ENCODE peak calls at places on chromosome 14, in ten cellular contexts. One of them, this sample, is unnamed.

GRCh38 chr14:38950676-38951075 is 152.4 kb downstream of the SEC23A start:
- DNase-seq in retinal pigment epithelial cell: no peak
- DNase-seq in BJ: no peak
- DNase-seq in tibial artery: no peak
- DNase-seq in RWPE1: no peak
- DNase-seq in Calu3: no peak
- DNase-seq in GM10248: no peak
- DNase-seq in Peyer's patch: no peak
- DNase-seq in ascending aorta: no peak
- DNase-seq in epithelial cell of esophagus: no peak
- DNase-seq in this sample: no peak

GRCh38 chr14:90491221-90491867 is 94.5 kb downstream of the CALM1 start:
- DNase-seq in retinal pigment epithelial cell: peak; percentile 90
- DNase-seq in BJ: no peak
- DNase-seq in tibial artery: peak; percentile 53
- DNase-seq in RWPE1: no peak
- DNase-seq in Calu3: no peak
- DNase-seq in GM10248: peak; percentile 5
- DNase-seq in Peyer's patch: no peak
- DNase-seq in ascending aorta: peak; percentile 90
- DNase-seq in epithelial cell of esophagus: no peak
- DNase-seq in this sample: no peak

GRCh38 chr14:48536318-48536717 is 860.9 kb upstream of the MDGA2 start:
- DNase-seq in retinal pigment epithelial cell: no peak
- DNase-seq in BJ: no peak
- DNase-seq in tibial artery: no peak
- DNase-seq in RWPE1: no peak
- DNase-seq in Calu3: no peak
- DNase-seq in GM10248: no peak
- DNase-seq in Peyer's patch: no peak
- DNase-seq in ascending aorta: no peak
- DNase-seq in epithelial cell of esophagus: peak; percentile 32
- DNase-seq in this sample: no peak

GRCh38 chr14:62501021-62501750 is 544.1 kb downstream of the KCNH5 start:
- DNase-seq in retinal pigment epithelial cell: no peak
- DNase-seq in BJ: no peak
- DNase-seq in tibial artery: no peak
- DNase-seq in RWPE1: peak; percentile 6
- DNase-seq in Calu3: no peak
- DNase-seq in GM10248: no peak
- DNase-seq in Peyer's patch: no peak
- DNase-seq in ascending aorta: no peak
- DNase-seq in epithelial cell of esophagus: peak; percentile 59
- DNase-seq in this sample: no peak

GRCh38 chr14:51540364-51540763 is 111.3 kb upstream of the FRMD6 start:
- DNase-seq in retinal pigment epithelial cell: no peak
- DNase-seq in BJ: peak; percentile 55
- DNase-seq in tibial artery: no peak
- DNase-seq in RWPE1: no peak
- DNase-seq in Calu3: no peak
- DNase-seq in GM10248: no peak
- DNase-seq in Peyer's patch: no peak
- DNase-seq in ascending aorta: no peak
- DNase-seq in epithelial cell of esophagus: peak; percentile 52
- DNase-seq in this sample: no peak

GRCh38 chr14:82626156-82627055 is 1092.8 kb upstream of the SEL1L start:
- DNase-seq in retinal pigment epithelial cell: no peak
- DNase-seq in BJ: no peak
- DNase-seq in tibial artery: no peak
- DNase-seq in RWPE1: no peak
- DNase-seq in Calu3: no peak
- DNase-seq in GM10248: no peak
- DNase-seq in Peyer's patch: no peak
- DNase-seq in ascending aorta: no peak
- DNase-seq in epithelial cell of esophagus: no peak
- DNase-seq in this sample: no peak

GRCh38 chr14:62692490-62693106 is 352.7 kb downstream of the KCNH5 start:
- DNase-seq in retinal pigment epithelial cell: no peak
- DNase-seq in BJ: no peak
- DNase-seq in tibial artery: no peak
- DNase-seq in RWPE1: no peak
- DNase-seq in Calu3: no peak
- DNase-seq in GM10248: no peak
- DNase-seq in Peyer's patch: no peak
- DNase-seq in ascending aorta: no peak
- DNase-seq in epithelial cell of esophagus: peak; percentile 6
- DNase-seq in this sample: no peak

GRCh38 chr14:38207830-38208815 is at the start of gene SSTR1:
- DNase-seq in retinal pigment epithelial cell: no peak
- DNase-seq in BJ: no peak
- DNase-seq in tibial artery: no peak
- DNase-seq in RWPE1: no peak
- DNase-seq in Calu3: peak; percentile 23
- DNase-seq in GM10248: no peak
- DNase-seq in Peyer's patch: peak; percentile 91
- DNase-seq in ascending aorta: no peak
- DNase-seq in epithelial cell of esophagus: no peak
- DNase-seq in this sample: peak; percentile 89

GRCh38 chr14:22570132-22570949 is 18.7 kb downstream of the DAD1 start:
- DNase-seq in retinal pigment epithelial cell: no peak
- DNase-seq in BJ: no peak
- DNase-seq in tibial artery: peak; percentile 82
- DNase-seq in RWPE1: peak; percentile 64
- DNase-seq in Calu3: peak; percentile 77
- DNase-seq in GM10248: peak; percentile 81
- DNase-seq in Peyer's patch: peak; percentile 94
- DNase-seq in ascending aorta: peak; percentile 90
- DNase-seq in epithelial cell of esophagus: peak; percentile 80
- DNase-seq in this sample: no peak

GRCh38 chr14:59246566-59246965 is 58.1 kb downstream of the DAAM1 start:
- DNase-seq in retinal pigment epithelial cell: no peak
- DNase-seq in BJ: no peak
- DNase-seq in tibial artery: no peak
- DNase-seq in RWPE1: no peak
- DNase-seq in Calu3: no peak
- DNase-seq in GM10248: no peak
- DNase-seq in Peyer's patch: no peak
- DNase-seq in ascending aorta: no peak
- DNase-seq in epithelial cell of esophagus: peak; percentile 70
- DNase-seq in this sample: no peak

GRCh38 chr14:68785817-68786490 is 6.9 kb downstream of the ZFP36L1 start:
- DNase-seq in retinal pigment epithelial cell: no peak
- DNase-seq in BJ: no peak
- DNase-seq in tibial artery: peak; percentile 16
- DNase-seq in RWPE1: peak; percentile 72
- DNase-seq in Calu3: no peak
- DNase-seq in GM10248: no peak
- DNase-seq in Peyer's patch: peak; percentile 65
- DNase-seq in ascending aorta: peak; percentile 67
- DNase-seq in epithelial cell of esophagus: peak; percentile 87
- DNase-seq in this sample: no peak

GRCh38 chr14:24171422-24172260 is at the start of gene REC8:
- DNase-seq in retinal pigment epithelial cell: peak; percentile 99
- DNase-seq in BJ: no peak
- DNase-seq in tibial artery: peak; percentile 72
- DNase-seq in RWPE1: no peak
- DNase-seq in Calu3: no peak
- DNase-seq in GM10248: peak; percentile 91
- DNase-seq in Peyer's patch: peak; percentile 92
- DNase-seq in ascending aorta: peak; percentile 85
- DNase-seq in epithelial cell of esophagus: peak; percentile 66
- DNase-seq in this sample: peak; percentile 58

DNA sequence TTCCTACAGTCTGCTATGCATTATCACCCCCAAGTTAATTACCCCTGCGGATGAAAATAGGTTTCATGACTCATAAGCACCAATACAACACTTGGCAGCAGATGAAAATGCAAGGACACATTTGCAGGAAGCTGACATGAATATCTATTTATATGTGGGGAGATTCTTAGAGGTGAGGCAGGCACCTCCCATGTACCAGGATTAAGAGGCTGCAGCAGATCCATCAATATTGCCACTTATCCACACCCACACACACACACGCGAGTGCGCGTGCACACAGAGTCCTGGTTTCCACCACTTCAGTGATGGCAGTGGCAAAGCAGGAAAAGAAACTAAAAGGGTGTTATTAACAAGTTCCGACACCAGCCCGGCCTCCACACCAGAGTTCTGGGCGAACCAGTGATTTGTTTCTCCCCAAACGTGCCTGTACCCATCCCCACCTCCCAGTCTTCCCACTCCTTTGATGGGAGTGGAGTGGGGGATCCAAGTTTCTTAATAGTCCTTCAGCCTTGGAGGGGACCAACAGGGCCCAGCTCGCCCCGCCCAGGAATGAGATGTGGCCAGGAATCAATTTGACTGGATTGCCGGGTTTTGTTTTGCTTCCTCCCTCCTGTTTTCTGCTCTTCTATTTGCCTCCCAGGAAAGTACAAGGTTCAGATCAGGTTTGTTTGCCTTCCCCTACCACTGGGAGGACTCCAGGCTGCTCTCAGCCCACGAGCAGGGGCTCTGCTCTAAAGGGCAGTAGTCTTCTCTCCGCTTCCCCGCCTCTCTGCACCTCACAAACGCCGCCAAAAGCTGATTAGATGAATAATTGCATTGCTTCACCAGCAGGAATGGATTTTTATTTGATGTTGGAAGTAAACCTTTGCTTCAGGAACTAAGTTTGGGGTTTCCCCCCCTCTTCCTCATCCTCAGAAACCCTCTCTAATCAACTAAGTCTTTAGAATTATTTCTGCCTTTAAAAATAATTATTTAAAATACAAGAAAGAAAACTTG is 5.2 kb downstream of the IRF2BPL start:
- DNase-seq in retinal pigment epithelial cell: no peak
- DNase-seq in BJ: no peak
- DNase-seq in tibial artery: peak; percentile 48
- DNase-seq in RWPE1: no peak
- DNase-seq in Calu3: peak; percentile 68
- DNase-seq in GM10248: no peak
- DNase-seq in Peyer's patch: peak; percentile 70
- DNase-seq in ascending aorta: no peak
- DNase-seq in epithelial cell of esophagus: peak; percentile 65
- DNase-seq in this sample: peak; percentile 74
- TF ChIP-seq CTCF in retinal pigment epithelial cell: peak; percentile 49
- TF ChIP-seq CTCF in BJ: peak; percentile 43
- TF ChIP-seq CTCF in tibial artery: peak; percentile 33
- TF ChIP-seq CTCF in RWPE1: no peak
- TF ChIP-seq CTCF in Calu3: no peak
- TF ChIP-seq CTCF in GM10248: no peak
- TF ChIP-seq CTCF in Peyer's patch: peak; percentile 53
- TF ChIP-seq CTCF in ascending aorta: no peak
- TF ChIP-seq CTCF in epithelial cell of esophagus: peak; percentile 34
- TF ChIP-seq CTCF in this sample: no peak

GRCh38 chr14:45838597-45838996 is 585.6 kb upstream of the MIS18BP1 start:
- DNase-seq in retinal pigment epithelial cell: no peak
- DNase-seq in BJ: no peak
- DNase-seq in tibial artery: no peak
- DNase-seq in RWPE1: peak; percentile 1
- DNase-seq in Calu3: no peak
- DNase-seq in GM10248: no peak
- DNase-seq in Peyer's patch: no peak
- DNase-seq in ascending aorta: no peak
- DNase-seq in epithelial cell of esophagus: peak; percentile 37
- DNase-seq in this sample: no peak
- TF ChIP-seq CTCF in retinal pigment epithelial cell: peak; percentile 26
- TF ChIP-seq CTCF in BJ: no peak
- TF ChIP-seq CTCF in tibial artery: no peak
- TF ChIP-seq CTCF in RWPE1: peak; percentile 30
- TF ChIP-seq CTCF in Calu3: no peak
- TF ChIP-seq CTCF in GM10248: peak; percentile 5
- TF ChIP-seq CTCF in Peyer's patch: no peak
- TF ChIP-seq CTCF in ascending aorta: no peak
- TF ChIP-seq CTCF in epithelial cell of esophagus: peak; percentile 13
- TF ChIP-seq CTCF in this sample: no peak

GRCh38 chr14:103507751-103508150 is 14.9 kb downstream of the CKB start:
- DNase-seq in retinal pigment epithelial cell: no peak
- DNase-seq in BJ: no peak
- DNase-seq in tibial artery: no peak
- DNase-seq in RWPE1: no peak
- DNase-seq in Calu3: no peak
- DNase-seq in GM10248: no peak
- DNase-seq in Peyer's patch: peak; percentile 26
- DNase-seq in ascending aorta: no peak
- DNase-seq in epithelial cell of esophagus: no peak
- DNase-seq in this sample: no peak
- TF ChIP-seq CTCF in retinal pigment epithelial cell: no peak
- TF ChIP-seq CTCF in BJ: no peak
- TF ChIP-seq CTCF in tibial artery: no peak
- TF ChIP-seq CTCF in RWPE1: no peak
- TF ChIP-seq CTCF in Calu3: no peak
- TF ChIP-seq CTCF in GM10248: no peak
- TF ChIP-seq CTCF in Peyer's patch: no peak
- TF ChIP-seq CTCF in ascending aorta: no peak
- TF ChIP-seq CTCF in epithelial cell of esophagus: no peak
- TF ChIP-seq CTCF in this sample: no peak

GRCh38 chr14:95897280-95897679 is 20.6 kb downstream of the TUNAR start:
- DNase-seq in retinal pigment epithelial cell: no peak
- DNase-seq in BJ: no peak
- DNase-seq in tibial artery: no peak
- DNase-seq in RWPE1: no peak
- DNase-seq in Calu3: no peak
- DNase-seq in GM10248: no peak
- DNase-seq in Peyer's patch: no peak
- DNase-seq in ascending aorta: no peak
- DNase-seq in epithelial cell of esophagus: no peak
- DNase-seq in this sample: no peak

GRCh38 chr14:95896628-95897027 is 20.0 kb downstream of the TUNAR start:
- DNase-seq in retinal pigment epithelial cell: no peak
- DNase-seq in BJ: no peak
- DNase-seq in tibial artery: no peak
- DNase-seq in RWPE1: no peak
- DNase-seq in Calu3: no peak
- DNase-seq in GM10248: no peak
- DNase-seq in Peyer's patch: no peak
- DNase-seq in ascending aorta: no peak
- DNase-seq in epithelial cell of esophagus: no peak
- DNase-seq in this sample: no peak

GRCh38 chr14:95903616-95904107 is 27.0 kb downstream of the TUNAR start:
- DNase-seq in retinal pigment epithelial cell: no peak
- DNase-seq in BJ: no peak
- DNase-seq in tibial artery: no peak
- DNase-seq in RWPE1: no peak
- DNase-seq in Calu3: no peak
- DNase-seq in GM10248: no peak
- DNase-seq in Peyer's patch: no peak
- DNase-seq in ascending aorta: no peak
- DNase-seq in epithelial cell of esophagus: no peak
- DNase-seq in this sample: no peak

GRCh38 chr14:95895720-95896119 is 19.1 kb downstream of the TUNAR start:
- DNase-seq in retinal pigment epithelial cell: no peak
- DNase-seq in BJ: no peak
- DNase-seq in tibial artery: no peak
- DNase-seq in RWPE1: peak; percentile 32
- DNase-seq in Calu3: peak; percentile 53
- DNase-seq in GM10248: peak; percentile 38
- DNase-seq in Peyer's patch: no peak
- DNase-seq in ascending aorta: no peak
- DNase-seq in epithelial cell of esophagus: no peak
- DNase-seq in this sample: no peak

DNA sequence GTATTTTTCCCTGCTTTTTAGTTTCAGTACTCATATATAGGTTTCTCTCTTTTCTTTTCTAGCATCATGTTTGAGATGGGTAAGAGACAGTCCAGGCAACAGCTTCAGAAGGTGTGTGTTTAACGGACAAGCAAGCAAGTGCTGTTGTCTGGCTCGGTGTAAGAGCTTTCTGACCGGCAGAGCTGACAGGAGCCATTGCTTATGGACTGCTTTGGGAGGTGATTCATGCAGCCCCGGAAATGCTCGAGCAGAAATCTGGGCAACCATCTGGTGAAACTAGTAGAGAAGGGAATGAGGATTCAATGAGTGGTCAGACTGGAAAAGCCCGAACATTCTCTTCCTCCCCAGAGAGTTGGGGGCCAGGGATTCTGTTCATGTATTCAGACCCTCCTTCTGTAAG is 24.4 kb downstream of the TUNAR start:
- DNase-seq in retinal pigment epithelial cell: no peak
- DNase-seq in BJ: no peak
- DNase-seq in tibial artery: no peak
- DNase-seq in RWPE1: no peak
- DNase-seq in Calu3: no peak
- DNase-seq in GM10248: no peak
- DNase-seq in Peyer's patch: no peak
- DNase-seq in ascending aorta: no peak
- DNase-seq in epithelial cell of esophagus: no peak
- DNase-seq in this sample: no peak
- TF ChIP-seq CTCF in retinal pigment epithelial cell: no peak
- TF ChIP-seq CTCF in BJ: no peak
- TF ChIP-seq CTCF in tibial artery: no peak
- TF ChIP-seq CTCF in RWPE1: no peak
- TF ChIP-seq CTCF in Calu3: no peak
- TF ChIP-seq CTCF in GM10248: no peak
- TF ChIP-seq CTCF in Peyer's patch: no peak
- TF ChIP-seq CTCF in ascending aorta: no peak
- TF ChIP-seq CTCF in epithelial cell of esophagus: no peak
- TF ChIP-seq CTCF in this sample: no peak

This sample was measured in mucosa of descending colon.